ENCODE peak calls at places on chromosomes 12 and 14, in ten cellular contexts. Z is BE2C; S is lung; C is brain microvascular endothelial cell; J is Caco-2; I is astrocyte of the cerebellum; H is naive thymus-derived CD4-positive, alpha-beta T cell; R is lower leg skin; A is fibroblast of pulmonary artery; Q is fibroblast of mammary gland. M is an unnamed sample.

GRCh38 chr12:115474525-115475353 is 790.8 kb upstream of the TBX3 start:
- DNase-seq in S (no peak), A (no peak), C (no peak), R (no peak), J (peak), H (no peak), Q (no peak), I (no peak), Z (no peak), M (no peak)

GRCh38 chr12:13947237-13947945 is 34.0 kb downstream of the GRIN2B start:
- DNase-seq in H (no peak), Q (no peak), S (no peak), I (no peak), A (no peak), C (no peak), Z (no peak), R (no peak), J (no peak), M (no peak)

GRCh38 chr14:45199246-45199645 is 53.8 kb downstream of the MIS18BP1 start:
- DNase-seq in I (no peak), Q (peak), Z (no peak), J (no peak), A (peak), R (no peak), S (no peak), H (no peak), C (peak), M (no peak)

GRCh38 chr12:72276212-72276865 is 4.2 kb downstream of the TRHDE start:
- DNase-seq in J (no peak), Q (no peak), Z (no peak), H (no peak), A (no peak), S (no peak), C (no peak), R (no peak), I (no peak), M (no peak)

GRCh38 chr14:66105819-66106218 is 380.4 kb upstream of the CCDC196 start:
- DNase-seq in C (peak), A (peak), H (no peak), I (no peak), J (no peak), Z (no peak), S (no peak), R (no peak), Q (peak), M (no peak)

GRCh38 chr12:56469007-56469930 is 891 bp downstream of the SPRYD4 start:
- DNase-seq in Z (peak), J (peak), S (no peak), C (no peak), I (no peak), A (no peak), H (no peak), Q (peak), R (no peak), M (no peak)

GRCh38 chr12:103495158-103495782 is 498 bp downstream of the C12orf42 start:
- DNase-seq in I (no peak), A (no peak), Q (no peak), R (no peak), Z (peak), C (no peak), J (no peak), H (peak), S (no peak), M (no peak)

GRCh38 chr12:126681676-126682075 is 1585.3 kb upstream of the TMEM132C start:
- DNase-seq in I (peak), H (no peak), J (no peak), S (no peak), R (no peak), Q (no peak), C (no peak), Z (no peak), A (peak), M (no peak)

GRCh38 chr12:47082963-47083621 is 3.3 kb upstream of the AMIGO2 start:
- DNase-seq in R (no peak), Q (peak), I (peak), A (peak), J (peak), C (peak), Z (no peak), H (no peak), S (no peak), M (peak)

GRCh38 chr12:116820077-116820656 is 61.1 kb downstream of the HRK start:
- DNase-seq in Q (no peak), H (no peak), C (peak), Z (no peak), R (no peak), A (no peak), I (no peak), S (no peak), J (no peak), M (no peak)

GRCh38 chr12:104742551-104742961 is 215.5 kb downstream of the SLC41A2 start:
- DNase-seq in I (no peak), A (no peak), Z (peak), H (no peak), C (no peak), R (no peak), Q (no peak), J (no peak), S (no peak), M (no peak)

GRCh38 chr12:5434647-5434968 is 2.7 kb downstream of the NTF3 start:
- DNase-seq in J (no peak), C (no peak), R (peak), H (no peak), Q (no peak), A (no peak), S (no peak), Z (no peak), I (no peak), M (no peak)

GRCh38 chr14:71647086-71647784 is 285.0 kb upstream of the RGS6 start:
- DNase-seq in Z (no peak), I (no peak), C (no peak), J (peak), Q (no peak), A (no peak), S (peak), H (no peak), R (no peak), M (no peak)

GRCh38 chr12:6548556-6549378 is 7.1 kb downstream of the IFFO1 start:
- DNase-seq in S (no peak), A (peak), Q (peak), J (no peak), Z (no peak), C (no peak), R (no peak), I (no peak), H (no peak), M (no peak)
- H3K4me3 ChIP-seq in S (no peak), A (peak), Q (peak), J (no peak), Z (no peak), C (peak), R (no peak), I (no peak), H (no peak), M (no peak)

GRCh38 chr14:54854181-54854580 is 48.4 kb downstream of the GCH1 start:
- DNase-seq in S (no peak), Z (no peak), A (no peak), R (no peak), I (no peak), C (no peak), H (no peak), Q (no peak), J (no peak), M (no peak)
- H3K4me3 ChIP-seq in S (no peak), Z (no peak), A (no peak), R (no peak), I (no peak), C (no peak), H (no peak), Q (no peak), J (no peak), M (no peak)

GRCh38 chr12:93594766-93595165 is 22.3 kb downstream of the SOCS2 start:
- DNase-seq in J (no peak), Z (no peak), I (no peak), A (no peak), H (no peak), Q (no peak), C (no peak), S (no peak), R (no peak), M (no peak)

GRCh38 chr12:93595336-93595735 is 22.9 kb downstream of the SOCS2 start:
- DNase-seq in Z (no peak), R (no peak), Q (no peak), C (no peak), A (no peak), H (no peak), S (no peak), I (no peak), J (no peak), M (no peak)

GRCh38 chr12:93592641-93593396 is 20.3 kb downstream of the SOCS2 start:
- DNase-seq in J (no peak), I (no peak), Q (no peak), R (no peak), H (no peak), Z (no peak), C (no peak), A (no peak), S (no peak), M (no peak)

GRCh38 chr12:93591137-93591868 is 18.8 kb downstream of the SOCS2 start:
- DNase-seq in Z (peak), H (peak), Q (peak), A (peak), C (peak), I (peak), S (peak), R (peak), J (peak), M (peak)

DNA sequence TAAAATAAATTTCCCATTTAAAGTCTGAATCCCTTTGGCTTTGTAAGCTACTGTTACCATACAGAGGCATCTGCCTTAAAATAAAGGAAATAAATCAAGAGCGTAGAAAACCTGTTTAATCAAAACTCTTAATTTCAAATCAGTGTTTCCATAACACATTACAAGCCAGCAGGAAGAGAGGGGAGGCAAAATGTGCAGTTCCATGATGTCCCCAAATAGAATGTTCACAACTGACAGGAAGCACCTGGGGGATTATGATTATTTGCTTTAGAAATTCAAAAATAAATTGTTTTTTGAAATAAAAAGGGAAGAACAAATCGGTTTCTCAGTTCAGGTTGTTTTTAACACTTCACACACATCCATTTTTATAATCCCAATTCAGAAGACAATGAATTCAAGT is 21.4 kb downstream of the SOCS2 start:
- DNase-seq in Z (no peak), R (no peak), J (no peak), I (no peak), S (no peak), Q (no peak), C (no peak), H (no peak), A (no peak), M (no peak)
- H3K4me3 ChIP-seq in Z (no peak), R (no peak), J (no peak), I (no peak), S (no peak), Q (no peak), C (no peak), H (no peak), A (no peak), M (no peak)

DNA sequence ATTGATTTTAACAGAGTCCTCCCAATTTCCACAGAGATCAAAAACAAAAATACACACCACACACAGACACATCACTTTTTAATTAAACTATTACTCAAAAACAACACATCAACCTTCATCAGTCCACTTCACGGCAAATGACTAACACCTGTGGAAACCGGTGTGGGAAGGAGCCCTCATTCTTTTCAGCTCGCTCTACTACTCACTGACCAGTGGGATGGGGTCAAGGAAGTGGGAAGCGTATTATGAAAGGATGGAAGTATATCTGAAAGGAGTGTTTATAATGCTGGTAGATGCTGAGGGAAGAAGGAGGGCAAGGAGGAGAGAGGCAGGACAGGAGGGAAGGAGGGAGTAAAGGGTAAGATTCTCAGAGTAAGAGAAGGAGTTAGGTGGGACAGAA is 156.5 kb downstream of the EPS8 start:
- DNase-seq in C (no peak), Q (peak), R (no peak), Z (no peak), I (no peak), H (no peak), S (no peak), J (no peak), A (no peak), M (no peak)
- H3K4me3 ChIP-seq in C (no peak), Q (no peak), R (no peak), Z (no peak), I (no peak), H (no peak), S (no peak), J (no peak), A (no peak), M (no peak)

GRCh38 chr14:53952533-53952932 is 4.1 kb downstream of the BMP4 start:
- DNase-seq in H (no peak), S (no peak), I (no peak), C (no peak), Q (no peak), R (no peak), A (no peak), J (no peak), Z (no peak), M (no peak)
- H3K4me3 ChIP-seq in H (no peak), S (peak), I (peak), C (peak), Q (peak), R (peak), A (peak), J (no peak), Z (peak), M (peak)